ENCODE peak calls at places on chromosome 17, in four cellular contexts. E is adrenal gland, C is body of pancreas, H is tibial nerve. O is an unnamed sample.

GRCh38 chr17:50956750-50957523 is 90.8 kb upstream of the TOB1 start:
- DNase-seq in H (peak; percentile 71), E (peak; percentile 82), C (peak; percentile 73), O (peak; percentile 71)

GRCh38 chr17:78585231-78585630 is 8.0 kb upstream of the DNAH17 start:
- DNase-seq in E (no peak), H (no peak), C (no peak), O (peak; percentile 11)

GRCh38 chr17:41645371-41646063 is 21.1 kb upstream of the KRT17 start:
- DNase-seq in C (no peak), E (no peak), H (no peak), O (no peak)

GRCh38 chr17:74671031-74671771 is 41.5 kb downstream of the CD300LF start:
- DNase-seq in C (peak; percentile 61), E (peak; percentile 79), H (peak; percentile 62), O (peak; percentile 66)

GRCh38 chr17:31499771-31500554 is 108.5 kb downstream of the RAB11FIP4 start:
- DNase-seq in C (peak; percentile 79), H (no peak), E (no peak), O (peak; percentile 52)

GRCh38 chr17:2939714-2940351 is 123.6 kb downstream of the OR1D5 start:
- DNase-seq in H (no peak), E (no peak), C (no peak), O (no peak)

GRCh38 chr17:49090885-49091594 is 41.5 kb upstream of the B4GALNT2 start:
- DNase-seq in E (no peak), H (no peak), C (no peak), O (no peak)

GRCh38 chr17:9843152-9844010 is 17.7 kb downstream of the GLP2R start:
- DNase-seq in H (no peak), C (no peak), E (no peak), O (no peak)

GRCh38 chr17:53588317-53588716 is 234.4 kb upstream of the KIF2B start:
- DNase-seq in H (no peak), C (no peak), E (no peak), O (no peak)

GRCh38 chr17:11997147-11997971 is at the start of gene ZNF18:
- DNase-seq in H (peak; percentile 91), C (peak; percentile 99), E (peak; percentile 98), O (peak; percentile 98)

GRCh38 chr17:35586569-35587073 is 501 bp upstream of the AP2B1 start:
- DNase-seq in H (no peak), E (no peak), C (no peak), O (no peak)

GRCh38 chr17:4407851-4408250 is 25.9 kb upstream of the SPNS3 start:
- DNase-seq in H (no peak), C (peak; percentile 76), E (no peak), O (no peak)

GRCh38 chr17:8835106-8835505 is 32.4 kb downstream of the PIK3R6 start:
- DNase-seq in H (no peak), C (no peak), E (no peak), O (no peak)

GRCh38 chr17:29575511-29576213 is 7.2 kb downstream of the TP53I13 start:
- DNase-seq in C (peak; percentile 9), H (no peak), E (no peak), O (peak; percentile 52)

GRCh38 chr17:50219345-50219744 is 17.9 kb upstream of the COL1A1 start:
- DNase-seq in C (no peak), H (no peak), E (no peak), O (no peak)

GRCh38 chr17:80379348-80379747 is 35.6 kb upstream of the ENDOV start:
- DNase-seq in E (no peak), C (no peak), H (no peak), O (no peak)

GRCh38 chr17:50710650-50711049 is 2.9 kb upstream of the ANKRD40 start:
- DNase-seq in E (no peak), H (no peak), C (no peak), O (no peak)

GRCh38 chr17:75346906-75347305 is 57.7 kb upstream of the SLC25A19 start:
- DNase-seq in C (no peak), E (no peak), H (no peak), O (no peak)

GRCh38 chr17:17445925-17446665 is 30.7 kb upstream of the MED9 start:
- DNase-seq in C (peak; percentile 71), H (peak; percentile 72), E (no peak), O (peak; percentile 87)

GRCh38 chr17:72501404-72502110 is 380.7 kb downstream of the SOX9 start:
- DNase-seq in C (peak; percentile 95), E (no peak), H (no peak), O (peak; percentile 75)

GRCh38 chr17:67836205-67836987 is 11.1 kb downstream of the BPTF start:
- DNase-seq in E (no peak), H (no peak), C (no peak), O (no peak)

GRCh38 chr17:75771334-75772281 is 6.6 kb upstream of the GALK1 start:
- DNase-seq in H (no peak), C (peak; percentile 19), E (peak; percentile 26), O (no peak)

GRCh38 chr17:17044846-17045561 is 2.7 kb downstream of the MPRIP start:
- DNase-seq in H (no peak), C (no peak), E (peak; percentile 49), O (peak; percentile 45)

GRCh38 chr17:7183433-7184090 is 4.4 kb upstream of the ASGR1 start:
- DNase-seq in E (peak; percentile 61), H (no peak), C (no peak), O (peak; percentile 50)
- TF ChIP-seq POLR2A in E (no peak), H (no peak), C (no peak), O (no peak)

GRCh38 chr17:63344383-63344782 is 101.7 kb downstream of the CYB561 start:
- DNase-seq in E (no peak), H (no peak), C (no peak), O (no peak)
- TF ChIP-seq POLR2A in E (no peak), H (no peak), C (no peak), O (no peak)

GRCh38 chr17:32549559-32549958 is 62.8 kb downstream of the CDK5R1 start:
- DNase-seq in H (no peak), E (no peak), C (no peak), O (no peak)
- TF ChIP-seq POLR2A in H (no peak), E (no peak), C (no peak), O (no peak)

DNA sequence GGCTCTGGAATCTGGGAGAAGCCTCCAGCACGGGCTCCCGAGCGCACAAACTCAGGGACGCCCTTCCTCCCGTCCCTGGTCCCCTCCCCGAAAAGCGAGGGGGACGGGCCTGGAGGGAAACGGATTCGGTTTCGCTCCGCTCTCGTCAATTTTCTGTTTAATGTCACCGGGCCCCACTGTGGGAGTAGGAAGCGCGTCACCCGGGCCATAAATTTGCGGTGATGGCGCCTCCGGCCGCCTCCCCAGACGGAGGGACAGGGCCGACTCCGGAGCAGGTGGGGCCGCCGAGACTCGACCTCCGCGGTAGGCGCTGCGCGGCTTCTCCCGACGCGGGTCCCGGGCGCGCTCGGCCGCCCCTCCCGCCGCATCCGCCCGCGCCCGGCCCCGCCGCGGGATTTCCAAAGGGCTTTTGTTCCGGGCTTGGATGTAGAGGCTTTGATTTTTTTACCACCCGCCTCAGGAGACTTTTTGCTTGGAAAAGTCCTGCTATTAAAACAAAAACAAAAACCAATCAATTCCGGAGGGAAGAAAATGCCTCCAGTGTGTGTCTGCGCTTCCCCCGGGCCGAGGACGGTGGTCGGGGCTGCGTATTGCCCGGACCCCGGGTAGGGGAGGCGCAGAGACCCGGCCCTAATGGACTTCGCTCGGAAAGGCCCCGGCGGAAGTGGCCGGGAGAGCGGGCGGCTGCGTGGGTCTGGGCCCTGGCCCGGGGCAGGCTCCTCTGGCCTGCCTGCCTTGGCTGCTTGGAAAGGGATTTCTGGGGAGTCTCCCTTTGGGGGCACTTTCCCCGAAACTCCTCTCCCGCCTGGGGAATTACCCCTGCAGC is 7.8 kb upstream of the BAHCC1 start:
- DNase-seq in C (peak; percentile 63), E (peak; percentile 76), H (no peak), O (no peak)
- TF ChIP-seq POLR2A in C (peak; percentile 69), E (peak; percentile 73), H (peak; percentile 38), O (peak; percentile 60)

DNA sequence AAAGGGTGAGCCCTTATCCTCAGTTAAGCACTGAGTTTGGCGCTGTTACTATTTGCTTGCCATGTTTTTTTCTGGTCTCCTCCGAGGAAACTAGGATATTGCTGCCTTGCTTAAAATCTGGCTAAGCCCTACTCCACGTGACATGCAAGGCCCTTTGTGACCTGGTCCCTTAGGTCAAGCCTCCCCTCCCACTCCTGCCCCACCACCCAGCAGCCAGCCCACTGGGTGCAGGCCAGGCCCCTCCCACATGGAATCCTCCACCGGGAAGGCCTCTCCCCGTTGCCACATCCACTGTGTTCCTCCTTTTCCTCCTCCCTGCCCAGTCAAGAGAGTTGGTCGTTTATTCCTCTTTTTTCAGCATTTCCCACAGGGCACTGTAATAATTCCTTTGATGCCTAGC is 16.2 kb downstream of the PSMD3 start:
- DNase-seq in C (no peak), E (peak; percentile 54), H (no peak), O (peak; percentile 93)
- TF ChIP-seq POLR2A in C (no peak), E (no peak), H (no peak), O (no peak)

GRCh38 chr17:6269474-6269873 is 165.4 kb downstream of the AIPL1 start:
- DNase-seq in E (peak; percentile 28), H (no peak), C (no peak), O (peak; percentile 40)
- TF ChIP-seq POLR2A in E (no peak), H (no peak), C (no peak), O (no peak)

GRCh38 chr17:27581016-27581415 is 50.0 kb upstream of the LGALS9 start:
- DNase-seq in H (no peak), E (no peak), C (no peak), O (no peak)
- TF ChIP-seq POLR2A in H (no peak), E (no peak), C (no peak), O (no peak)

GRCh38 chr17:33504571-33504970 is 211.5 kb upstream of the ASIC2 start:
- DNase-seq in C (no peak), E (no peak), H (no peak), O (no peak)

GRCh38 chr17:33511670-33512069 is 218.6 kb upstream of the ASIC2 start:
- DNase-seq in C (no peak), E (no peak), H (no peak), O (no peak)

GRCh38 chr17:33508215-33508614 is 215.1 kb upstream of the ASIC2 start:
- DNase-seq in C (no peak), H (no peak), E (no peak), O (no peak)

GRCh38 chr17:33509331-33509730 is 216.2 kb upstream of the ASIC2 start:
- DNase-seq in C (no peak), H (no peak), E (no peak), O (no peak)

GRCh38 chr17:33506889-33507650 is 214.0 kb upstream of the ASIC2 start:
- DNase-seq in C (no peak), E (peak; percentile 72), H (no peak), O (no peak)
- TF ChIP-seq POLR2A in C (no peak), E (no peak), H (no peak), O (no peak)

O was measured in right lobe of liver.